ENCODE peak calls at places on chromosomes 3 and 15, in five cellular contexts. V, S, K, B and P are unnamed samples.

GRCh38 chr3:115626711-115627110 is 3.4 kb downstream of the GAP43 start:
- DNase-seq in V (no peak), S (no peak), K (no peak), B (no peak), P (no peak)

GRCh38 chr3:122021811-122022401 is at the start of gene ILDR1:
- DNase-seq in V (no peak), S (peak; percentile 79), K (peak; percentile 5), B (no peak), P (peak; percentile 35)

GRCh38 chr3:8532251-8532831 is 30.7 kb downstream of the LMCD1 start:
- DNase-seq in V (no peak), S (no peak), K (no peak), B (no peak), P (no peak)

GRCh38 chr3:33076952-33077351 is 20.0 kb downstream of the GLB1 start:
- DNase-seq in V (no peak), S (no peak), K (no peak), B (no peak), P (no peak)

GRCh38 chr15:50886139-50886467 is 22.4 kb upstream of the AP4E1 start:
- DNase-seq in V (no peak), S (no peak), K (no peak), B (no peak), P (no peak)

GRCh38 chr15:23564798-23565394 is 578 bp upstream of the MKRN3 start:
- DNase-seq in V (no peak), S (no peak), K (peak; percentile 46), B (no peak), P (peak; percentile 47)

GRCh38 chr3:3191675-3192480 is 12.4 kb upstream of the CRBN start:
- DNase-seq in V (no peak), S (no peak), K (peak; percentile 86), B (no peak), P (no peak)

GRCh38 chr3:4587061-4587837 is 94.1 kb downstream of the ITPR1 start:
- DNase-seq in V (no peak), S (no peak), K (no peak), B (no peak), P (no peak)

GRCh38 chr3:183354874-183355273 is 73.5 kb downstream of the MCF2L2 start:
- DNase-seq in V (no peak), S (no peak), K (no peak), B (no peak), P (no peak)

GRCh38 chr3:127419641-127420354 is 132.0 kb upstream of the PRR20G start:
- DNase-seq in V (no peak), S (peak; percentile 40), K (no peak), B (no peak), P (no peak)

GRCh38 chr3:153032891-153033290 is 129.1 kb upstream of the RAP2B start:
- DNase-seq in V (no peak), S (no peak), K (peak; percentile 53), B (no peak), P (no peak)

GRCh38 chr15:29021901-29022300 is 136.1 kb downstream of the APBA2 start:
- DNase-seq in V (no peak), S (no peak), K (no peak), B (no peak), P (no peak)

GRCh38 chr3:29186131-29186599 is 94.7 kb upstream of the RBMS3 start:
- DNase-seq in V (no peak), S (no peak), K (no peak), B (no peak), P (no peak)
- H3K9ac ChIP-seq in V (no peak overlapping the region), S (no peak overlapping the region), K (no peak overlapping the region), B (no peak overlapping the region), P (peak overlapping the region; percentile 59)

GRCh38 chr15:88604381-88604951 is 16.7 kb upstream of the AEN start:
- DNase-seq in V (no peak), S (no peak), K (no peak), B (no peak), P (peak; percentile 73)
- TF ChIP-seq EP300 in V (no peak), S (no peak), K (no peak), B (no peak), P (no peak)

DNA sequence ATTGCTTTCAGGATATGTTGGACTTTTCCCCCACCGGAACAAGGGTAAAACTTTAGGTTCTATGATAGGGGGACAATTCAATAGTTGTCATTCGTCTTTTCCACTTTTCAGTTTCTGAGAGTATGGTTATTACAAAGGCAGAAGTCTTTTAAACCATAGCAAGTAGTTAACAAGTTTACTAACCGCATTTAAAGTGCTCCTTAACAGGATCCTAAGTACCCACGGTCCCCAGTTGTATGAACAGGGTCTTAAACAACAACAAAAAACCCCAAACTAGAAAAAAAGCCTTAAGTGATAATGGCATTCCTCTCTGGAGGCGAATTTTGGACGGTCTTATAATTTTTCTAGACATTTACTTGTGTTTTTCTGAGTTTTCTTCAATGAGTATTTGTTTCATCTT is 821 bp downstream of the IFT57 start:
- DNase-seq in V (no peak), S (no peak), K (no peak), B (no peak), P (no peak)
- H3K9ac ChIP-seq in V (peak overlapping the region; percentile 65), S (peak overlapping the region; percentile 61), K (peak overlapping the region; percentile 66), B (peak overlapping the region; percentile 75), P (peak overlapping the region; percentile 93)

DNA sequence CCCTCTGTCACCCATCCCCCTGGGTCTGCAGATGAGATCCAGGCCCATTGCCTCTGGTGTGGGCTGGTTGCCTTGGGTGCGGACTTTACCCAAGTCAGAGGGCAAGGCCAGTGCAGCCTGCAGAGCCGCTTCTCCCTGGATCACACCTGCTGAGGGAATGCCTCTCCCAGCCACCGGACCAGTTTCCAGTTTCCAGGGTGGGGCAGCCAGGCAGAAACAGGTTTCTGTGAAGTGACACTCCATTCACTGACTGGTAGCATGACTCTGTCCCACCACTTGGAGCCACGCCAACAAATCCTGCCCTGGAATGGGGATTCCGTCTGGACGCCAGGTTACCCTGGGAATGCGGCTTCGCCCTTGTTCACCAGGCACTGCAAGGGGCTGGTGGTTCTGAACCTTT is 30.0 kb downstream of the PAQR5 start:
- DNase-seq in V (no peak), S (no peak), K (no peak), B (no peak), P (no peak)
- TF ChIP-seq EP300 in V (no peak), S (no peak), K (no peak), B (no peak), P (no peak)

GRCh38 chr3:197878427-197878826 is 71.6 kb upstream of the RPL35A start:
- DNase-seq in V (peak; percentile 12), S (no peak), K (no peak), B (no peak), P (no peak)

GRCh38 chr3:197881601-197882000 is 68.4 kb upstream of the RPL35A start:
- DNase-seq in V (no peak), S (no peak), K (no peak), B (no peak), P (no peak)

GRCh38 chr3:197882580-197882979 is 67.4 kb upstream of the RPL35A start:
- DNase-seq in V (no peak), S (no peak), K (no peak), B (no peak), P (no peak)

GRCh38 chr3:197877902-197878301 is 72.1 kb upstream of the RPL35A start:
- DNase-seq in V (no peak), S (no peak), K (no peak), B (no peak), P (no peak)

DNA sequence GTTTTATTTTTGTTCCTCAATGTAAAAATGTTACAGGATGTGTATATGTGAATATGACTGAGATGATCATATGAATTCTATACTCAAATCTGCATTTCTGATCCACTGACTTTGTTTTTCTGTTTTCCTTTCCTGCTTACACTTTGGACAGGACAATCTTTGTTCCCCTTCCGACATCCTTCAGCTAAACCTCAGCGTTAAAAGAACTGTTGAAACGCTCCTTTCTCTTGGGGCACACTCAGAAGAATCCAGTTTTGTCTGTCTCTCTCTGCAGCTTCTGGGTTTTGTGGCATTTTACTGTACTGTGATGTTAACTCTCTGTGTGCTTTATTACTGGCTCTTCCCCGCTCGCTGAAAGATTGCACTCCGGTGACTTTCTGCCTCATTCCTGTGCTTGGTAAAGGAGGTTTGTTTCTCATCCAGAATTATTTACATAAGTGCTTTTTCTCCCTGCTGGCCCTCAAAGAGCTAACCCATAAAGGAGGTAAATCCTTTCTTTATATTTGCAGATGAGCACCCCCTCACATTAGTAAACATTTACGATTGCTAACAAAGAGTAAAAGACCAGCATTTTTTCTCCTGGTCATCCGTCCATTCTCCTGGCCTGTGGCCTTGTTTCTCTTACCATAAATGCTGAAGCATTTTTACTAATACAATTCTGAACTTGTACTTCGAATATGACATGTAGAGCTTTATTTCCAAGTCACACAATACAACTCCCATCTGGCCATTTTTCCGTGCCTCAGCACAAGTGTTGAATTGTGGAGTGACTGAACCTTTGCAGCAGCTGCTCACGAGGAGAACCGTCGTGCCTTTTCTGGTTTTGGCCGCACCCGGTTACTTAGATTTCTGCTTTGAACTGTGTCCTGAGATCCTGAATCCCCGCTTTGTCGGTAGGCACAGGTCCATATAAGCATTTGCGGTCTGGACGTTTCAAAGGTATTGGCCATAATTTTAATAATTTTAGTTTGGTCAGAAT is 69.3 kb upstream of the RPL35A start:
- DNase-seq in V (no peak), S (no peak), K (no peak), B (peak; percentile 82), P (no peak)
- H3K9ac ChIP-seq in V (no peak overlapping the region), S (no peak overlapping the region), K (no peak overlapping the region), B (no peak overlapping the region), P (no peak overlapping the region)

DNA sequence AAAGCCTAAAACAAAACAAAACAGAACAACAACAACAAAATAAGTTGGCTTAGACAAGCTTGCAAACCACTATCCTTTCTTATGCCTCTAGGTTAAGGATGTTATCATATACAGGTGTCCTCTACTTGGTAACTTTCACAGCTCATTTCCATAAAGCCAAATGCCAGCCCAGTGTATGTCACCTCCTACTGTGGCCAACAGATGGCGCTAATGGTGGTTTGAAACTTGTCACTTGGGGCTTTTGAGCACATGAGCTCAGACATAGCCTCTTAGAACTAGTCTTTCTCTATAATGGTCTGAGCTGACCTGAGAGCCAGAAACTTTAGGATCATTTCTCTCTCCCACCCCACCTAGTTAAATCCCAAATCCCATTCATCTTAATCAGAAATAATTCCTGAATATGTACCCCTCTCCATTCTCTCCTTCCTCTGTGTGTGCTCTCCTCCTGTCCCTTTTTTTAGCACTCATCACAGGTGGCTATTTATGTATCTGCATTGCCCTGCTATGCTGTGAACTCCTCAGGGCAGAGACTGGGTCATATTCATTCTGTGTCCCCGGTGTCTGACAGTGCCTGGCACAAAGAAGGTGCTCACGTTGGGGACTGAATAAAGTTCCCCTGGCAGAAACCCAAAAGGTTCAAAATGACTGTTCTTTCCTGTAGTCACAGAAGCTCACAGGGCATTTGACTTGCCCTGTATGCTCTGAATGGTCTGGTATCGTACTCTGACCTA is 319.2 kb upstream of the AZI2 start:
- DNase-seq in V (peak; percentile 61), S (peak; percentile 82), K (peak; percentile 66), B (peak; percentile 46), P (peak; percentile 61)
- TF ChIP-seq EP300 in V (no peak), S (no peak), K (no peak), B (no peak), P (no peak)

GRCh38 chr3:185688808-185689207 is 102.7 kb downstream of the SENP2 start:
- DNase-seq in V (no peak), S (no peak), K (peak; percentile 51), B (peak; percentile 35), P (peak; percentile 27)
- H3K9ac ChIP-seq in V (no peak overlapping the region), S (no peak overlapping the region), K (no peak overlapping the region), B (no peak overlapping the region), P (peak overlapping the region; percentile 78)